ENCODE peak calls at places on chromosomes 13 and 19, in five cellular contexts. M, G, X, C and J are unnamed samples.

GRCh38 chr19:51784922-51785690 is 9.9 kb upstream of the FPR3 start:
- DNase-seq in X (peak), G (peak), M (peak), C (no peak), J (no peak)

GRCh38 chr13:99522288-99522687 is 21.0 kb downstream of the TM9SF2 start:
- DNase-seq in C (no peak), X (no peak), M (no peak), G (no peak), J (no peak)

GRCh38 chr13:99941086-99941485 is 30.5 kb downstream of the ZIC5 start:
- DNase-seq in M (no peak), G (no peak), C (no peak), X (no peak), J (no peak)

GRCh38 chr19:50173144-50173543 is 10.1 kb upstream of the IZUMO2 start:
- DNase-seq in C (no peak), X (no peak), G (peak), M (no peak), J (no peak)

GRCh38 chr19:55439052-55439451 is 4.0 kb downstream of the SHISA7 start:
- DNase-seq in G (no peak), M (no peak), C (no peak), X (no peak), J (no peak)

GRCh38 chr19:4120933-4121612 is 2.8 kb downstream of the MAP2K2 start:
- DNase-seq in C (no peak), X (no peak), G (no peak), M (no peak), J (no peak)

GRCh38 chr19:36008336-36008978 is at the start of gene SYNE4:
- DNase-seq in M (no peak), C (no peak), G (peak), X (peak), J (no peak)

GRCh38 chr13:110600261-110600819 is 15.0 kb upstream of the NAXD start:
- DNase-seq in C (no peak), X (no peak), G (no peak), M (no peak), J (no peak)

GRCh38 chr19:51029718-51030117 is 3.3 kb upstream of the KLK11 start:
- DNase-seq in M (no peak), G (peak), X (no peak), C (peak), J (no peak)

GRCh38 chr13:113929628-113930615 is 44.0 kb downstream of the C13orf46 start:
- DNase-seq in C (no peak), X (no peak), G (no peak), M (no peak), J (peak)

GRCh38 chr19:33683881-33684549 is 62.3 kb downstream of the CHST8 start:
- DNase-seq in G (peak), X (no peak), M (no peak), C (no peak), J (peak)

GRCh38 chr13:109737606-109738005 is 48.8 kb downstream of the IRS2 start:
- DNase-seq in C (no peak), G (no peak), X (no peak), M (no peak), J (no peak)

GRCh38 chr13:98295371-98295770 is 118.3 kb upstream of the RNF113B start:
- DNase-seq in X (no peak), M (no peak), C (no peak), G (no peak), J (no peak)

GRCh38 chr13:75474956-75475355 is 7.0 kb downstream of the TBC1D4 start:
- DNase-seq in C (no peak), X (no peak), G (no peak), M (no peak), J (no peak)

GRCh38 chr13:42525035-42525504 is 48.9 kb upstream of the TNFSF11 start:
- DNase-seq in M (no peak), C (no peak), G (peak), X (no peak), J (no peak)

GRCh38 chr19:4337906-4338440 is 654 bp downstream of the STAP2 start:
- DNase-seq in M (no peak), C (no peak), G (no peak), X (no peak), J (no peak)

GRCh38 chr13:19782049-19782726 is 557 bp downstream of the PSPC1 start:
- DNase-seq in C (no peak), M (no peak), G (no peak), X (peak), J (peak)

GRCh38 chr19:5292453-5292842 is 48.2 kb downstream of the PTPRS start:
- DNase-seq in G (no peak), C (peak), X (no peak), M (no peak), J (no peak)

GRCh38 chr19:49883094-49883493 is 5.6 kb downstream of the TBC1D17 start:
- DNase-seq in G (no peak), C (no peak), X (no peak), M (no peak), J (no peak)

GRCh38 chr13:45362939-45363338 is 22.0 kb upstream of the TPT1 start:
- DNase-seq in X (no peak), C (no peak), G (no peak), M (no peak), J (no peak)

GRCh38 chr13:27131202-27131623 is 40.4 kb downstream of the USP12 start:
- DNase-seq in C (no peak), X (no peak), M (no peak), G (peak), J (no peak)

GRCh38 chr19:32682317-32682716 is 6.7 kb downstream of the RGS9BP start:
- DNase-seq in C (no peak), X (no peak), M (no peak), G (no peak), J (no peak)

GRCh38 chr13:77291779-77292178 is 35.1 kb downstream of the MYCBP2 start:
- DNase-seq in G (peak), C (no peak), M (no peak), X (no peak), J (no peak)

GRCh38 chr13:99124695-99125334 is 75.8 kb upstream of the UBAC2 start:
- DNase-seq in X (no peak), M (no peak), G (peak), C (no peak), J (no peak)

GRCh38 chr13:99495478-99496321 is 5.6 kb upstream of the TM9SF2 start:
- DNase-seq in M (no peak), C (no peak), X (no peak), G (no peak), J (no peak)